ENCODE peak calls at places on chromosomes 3 and 15, in ten cellular contexts. One of them, this sample, is unnamed.

GRCh38 chr3:39415983-39416382 is 9.5 kb downstream of the RPSA start:
- DNase-seq in OCI-LY7: no peak
- DNase-seq in A549: peak
- DNase-seq in transverse colon: no peak
- DNase-seq in CD8-positive, alpha-beta T cell: no peak
- DNase-seq in breast epithelium: no peak
- DNase-seq in fibroblast of lung: no peak
- DNase-seq in H9: no peak
- DNase-seq in heart right ventricle: no peak
- DNase-seq in GM23338: no peak
- DNase-seq in this sample: no peak

GRCh38 chr3:167653750-167654149 is at the start of gene WDR49:
- DNase-seq in breast epithelium: no peak
- DNase-seq in fibroblast of lung: no peak
- DNase-seq in H9: peak
- DNase-seq in transverse colon: no peak
- DNase-seq in OCI-LY7: peak
- DNase-seq in CD8-positive, alpha-beta T cell: no peak
- DNase-seq in heart right ventricle: no peak
- DNase-seq in GM23338: peak
- DNase-seq in A549: no peak
- DNase-seq in this sample: no peak

GRCh38 chr3:169969696-169970095 is 3.1 kb downstream of the SEC62 start:
- DNase-seq in A549: no peak
- DNase-seq in OCI-LY7: no peak
- DNase-seq in CD8-positive, alpha-beta T cell: no peak
- DNase-seq in GM23338: no peak
- DNase-seq in breast epithelium: no peak
- DNase-seq in transverse colon: no peak
- DNase-seq in H9: no peak
- DNase-seq in heart right ventricle: no peak
- DNase-seq in fibroblast of lung: no peak
- DNase-seq in this sample: no peak

GRCh38 chr3:126432901-126433480 is 38.3 kb downstream of the CFAP100 start:
- DNase-seq in transverse colon: no peak
- DNase-seq in A549: no peak
- DNase-seq in breast epithelium: no peak
- DNase-seq in fibroblast of lung: no peak
- DNase-seq in H9: peak
- DNase-seq in heart right ventricle: no peak
- DNase-seq in OCI-LY7: no peak
- DNase-seq in GM23338: no peak
- DNase-seq in CD8-positive, alpha-beta T cell: no peak
- DNase-seq in this sample: no peak

GRCh38 chr3:170764017-170764416 is 106.0 kb downstream of the RPL22L1 start:
- DNase-seq in H9: no peak
- DNase-seq in GM23338: no peak
- DNase-seq in CD8-positive, alpha-beta T cell: no peak
- DNase-seq in transverse colon: no peak
- DNase-seq in A549: no peak
- DNase-seq in breast epithelium: no peak
- DNase-seq in OCI-LY7: no peak
- DNase-seq in heart right ventricle: no peak
- DNase-seq in fibroblast of lung: no peak
- DNase-seq in this sample: no peak

GRCh38 chr15:53034767-53035245 is 244.7 kb upstream of the ONECUT1 start:
- DNase-seq in OCI-LY7: no peak
- DNase-seq in fibroblast of lung: no peak
- DNase-seq in transverse colon: no peak
- DNase-seq in A549: no peak
- DNase-seq in GM23338: no peak
- DNase-seq in heart right ventricle: no peak
- DNase-seq in H9: no peak
- DNase-seq in breast epithelium: no peak
- DNase-seq in CD8-positive, alpha-beta T cell: no peak
- DNase-seq in this sample: no peak

GRCh38 chr15:65877752-65878151 is 8.5 kb downstream of the RAB11A start:
- DNase-seq in transverse colon: no peak
- DNase-seq in fibroblast of lung: no peak
- DNase-seq in A549: no peak
- DNase-seq in breast epithelium: no peak
- DNase-seq in heart right ventricle: no peak
- DNase-seq in CD8-positive, alpha-beta T cell: no peak
- DNase-seq in GM23338: no peak
- DNase-seq in OCI-LY7: no peak
- DNase-seq in H9: no peak
- DNase-seq in this sample: no peak

GRCh38 chr15:29091666-29092065 is 178.0 kb downstream of the NSMCE3 start:
- DNase-seq in OCI-LY7: no peak
- DNase-seq in GM23338: no peak
- DNase-seq in H9: no peak
- DNase-seq in CD8-positive, alpha-beta T cell: no peak
- DNase-seq in fibroblast of lung: no peak
- DNase-seq in transverse colon: no peak
- DNase-seq in heart right ventricle: no peak
- DNase-seq in breast epithelium: no peak
- DNase-seq in A549: no peak
- DNase-seq in this sample: no peak

GRCh38 chr3:158712443-158712842 is 19.8 kb downstream of the RARRES1 start:
- DNase-seq in OCI-LY7: no peak
- DNase-seq in CD8-positive, alpha-beta T cell: no peak
- DNase-seq in heart right ventricle: no peak
- DNase-seq in breast epithelium: no peak
- DNase-seq in transverse colon: no peak
- DNase-seq in H9: no peak
- DNase-seq in A549: no peak
- DNase-seq in GM23338: no peak
- DNase-seq in fibroblast of lung: no peak
- DNase-seq in this sample: no peak

GRCh38 chr15:60358935-60359672 is 38.7 kb downstream of the ANXA2 start:
- DNase-seq in breast epithelium: no peak
- DNase-seq in A549: peak
- DNase-seq in heart right ventricle: no peak
- DNase-seq in H9: no peak
- DNase-seq in transverse colon: no peak
- DNase-seq in CD8-positive, alpha-beta T cell: no peak
- DNase-seq in fibroblast of lung: peak
- DNase-seq in GM23338: no peak
- DNase-seq in OCI-LY7: no peak
- DNase-seq in this sample: no peak

GRCh38 chr3:123792473-123793201 is 91.5 kb downstream of the MYLK start:
- DNase-seq in GM23338: no peak
- DNase-seq in OCI-LY7: no peak
- DNase-seq in fibroblast of lung: peak
- DNase-seq in transverse colon: no peak
- DNase-seq in heart right ventricle: no peak
- DNase-seq in H9: no peak
- DNase-seq in A549: no peak
- DNase-seq in breast epithelium: no peak
- DNase-seq in CD8-positive, alpha-beta T cell: no peak
- DNase-seq in this sample: no peak

DNA sequence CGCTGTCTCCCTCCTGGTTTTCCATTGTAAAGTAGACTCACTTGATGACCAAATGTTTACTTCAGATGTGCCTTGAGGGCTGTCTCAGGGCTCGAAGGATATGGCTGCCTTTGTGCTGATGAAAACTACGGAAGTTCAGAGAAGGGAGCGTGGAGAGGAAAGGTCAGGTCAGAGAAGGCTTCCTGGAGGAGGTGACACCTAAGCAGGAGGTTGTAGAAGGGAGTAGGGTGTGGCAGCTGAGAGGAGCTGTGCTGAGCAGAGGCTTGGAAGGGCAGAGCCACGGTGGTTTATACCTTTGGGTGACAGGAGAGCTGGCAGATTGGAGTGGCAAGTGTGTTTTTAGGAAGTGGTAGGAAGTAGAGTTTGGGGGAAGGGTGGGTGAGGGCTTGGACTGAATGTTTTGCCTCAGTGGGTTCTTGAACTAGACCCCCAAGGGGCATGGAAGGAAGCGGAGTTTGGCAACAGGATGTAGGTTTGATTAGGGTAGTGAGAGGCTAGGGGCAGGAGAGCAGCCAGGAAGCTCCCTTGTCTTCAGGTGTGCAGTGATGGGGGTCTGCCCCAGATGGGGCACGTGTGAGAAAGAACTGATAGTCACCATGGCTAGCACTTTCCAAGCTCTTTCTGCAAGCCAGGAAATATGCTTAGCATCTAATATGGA is 4.5 kb downstream of the ZSCAN2 start:
- DNase-seq in heart right ventricle: no peak
- DNase-seq in fibroblast of lung: no peak
- DNase-seq in transverse colon: no peak
- DNase-seq in GM23338: no peak
- DNase-seq in A549: no peak
- DNase-seq in H9: no peak
- DNase-seq in OCI-LY7: peak
- DNase-seq in breast epithelium: no peak
- DNase-seq in CD8-positive, alpha-beta T cell: no peak
- DNase-seq in this sample: no peak
- H3K27ac ChIP-seq in heart right ventricle: no peak
- H3K27ac ChIP-seq in fibroblast of lung: no peak
- H3K27ac ChIP-seq in transverse colon: no peak
- H3K27ac ChIP-seq in GM23338: peak
- H3K27ac ChIP-seq in A549: no peak
- H3K27ac ChIP-seq in H9: no peak
- H3K27ac ChIP-seq in OCI-LY7: no peak
- H3K27ac ChIP-seq in breast epithelium: peak
- H3K27ac ChIP-seq in CD8-positive, alpha-beta T cell: no peak
- H3K27ac ChIP-seq in this sample: no peak

DNA sequence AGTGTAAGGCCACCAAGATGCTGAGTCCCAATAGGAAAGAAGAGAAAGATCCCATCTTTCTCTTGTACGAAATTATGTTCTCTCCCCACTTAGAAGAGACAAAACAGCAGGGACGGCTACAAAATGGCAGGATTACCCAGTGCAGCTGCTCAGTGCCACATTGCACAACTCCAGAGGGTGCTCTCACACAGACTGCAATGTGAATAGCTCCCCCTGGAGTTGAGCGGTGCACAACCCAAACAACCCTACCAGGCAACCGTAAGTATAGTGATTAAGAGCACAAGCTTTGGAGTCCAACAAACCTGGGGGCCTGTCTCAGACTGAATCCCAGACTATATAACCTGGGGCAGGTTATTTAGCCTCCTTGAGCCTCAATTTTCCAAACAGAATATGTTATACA is 3.1 kb upstream of the BHLHE40 start:
- DNase-seq in transverse colon: peak
- DNase-seq in heart right ventricle: peak
- DNase-seq in fibroblast of lung: peak
- DNase-seq in breast epithelium: no peak
- DNase-seq in H9: peak
- DNase-seq in A549: peak
- DNase-seq in CD8-positive, alpha-beta T cell: no peak
- DNase-seq in GM23338: peak
- DNase-seq in OCI-LY7: peak
- DNase-seq in this sample: peak
- TF ChIP-seq CTCF in transverse colon: peak
- TF ChIP-seq CTCF in heart right ventricle: peak
- TF ChIP-seq CTCF in fibroblast of lung: peak
- TF ChIP-seq CTCF in breast epithelium: peak
- TF ChIP-seq CTCF in H9: peak
- TF ChIP-seq CTCF in A549: peak
- TF ChIP-seq CTCF in CD8-positive, alpha-beta T cell: no peak
- TF ChIP-seq CTCF in GM23338: peak
- TF ChIP-seq CTCF in OCI-LY7: peak
- TF ChIP-seq CTCF in this sample: no peak

GRCh38 chr3:187801152-187801551 is 55.9 kb upstream of the BCL6 start:
- DNase-seq in breast epithelium: no peak
- DNase-seq in A549: no peak
- DNase-seq in GM23338: no peak
- DNase-seq in H9: no peak
- DNase-seq in transverse colon: no peak
- DNase-seq in OCI-LY7: no peak
- DNase-seq in fibroblast of lung: no peak
- DNase-seq in heart right ventricle: no peak
- DNase-seq in CD8-positive, alpha-beta T cell: no peak
- DNase-seq in this sample: no peak
- H3K27ac ChIP-seq in breast epithelium: no peak
- H3K27ac ChIP-seq in A549: no peak
- H3K27ac ChIP-seq in GM23338: no peak
- H3K27ac ChIP-seq in H9: no peak
- H3K27ac ChIP-seq in transverse colon: no peak
- H3K27ac ChIP-seq in OCI-LY7: no peak
- H3K27ac ChIP-seq in fibroblast of lung: no peak
- H3K27ac ChIP-seq in heart right ventricle: no peak
- H3K27ac ChIP-seq in CD8-positive, alpha-beta T cell: no peak
- H3K27ac ChIP-seq in this sample: no peak

GRCh38 chr3:195554458-195554857 is 11.3 kb upstream of the PPP1R2 start:
- DNase-seq in GM23338: no peak
- DNase-seq in A549: no peak
- DNase-seq in CD8-positive, alpha-beta T cell: no peak
- DNase-seq in OCI-LY7: no peak
- DNase-seq in heart right ventricle: no peak
- DNase-seq in breast epithelium: no peak
- DNase-seq in H9: no peak
- DNase-seq in fibroblast of lung: no peak
- DNase-seq in transverse colon: no peak
- DNase-seq in this sample: no peak

GRCh38 chr3:195557327-195557726 is 14.2 kb upstream of the PPP1R2 start:
- DNase-seq in transverse colon: no peak
- DNase-seq in CD8-positive, alpha-beta T cell: no peak
- DNase-seq in H9: no peak
- DNase-seq in A549: no peak
- DNase-seq in heart right ventricle: no peak
- DNase-seq in OCI-LY7: no peak
- DNase-seq in GM23338: no peak
- DNase-seq in fibroblast of lung: no peak
- DNase-seq in breast epithelium: no peak
- DNase-seq in this sample: no peak

GRCh38 chr3:195555110-195555509 is 12.0 kb upstream of the PPP1R2 start:
- DNase-seq in GM23338: peak
- DNase-seq in H9: peak
- DNase-seq in breast epithelium: no peak
- DNase-seq in CD8-positive, alpha-beta T cell: no peak
- DNase-seq in transverse colon: no peak
- DNase-seq in OCI-LY7: no peak
- DNase-seq in A549: no peak
- DNase-seq in heart right ventricle: no peak
- DNase-seq in fibroblast of lung: no peak
- DNase-seq in this sample: no peak

GRCh38 chr3:195558602-195559001 is 15.5 kb upstream of the PPP1R2 start:
- DNase-seq in CD8-positive, alpha-beta T cell: no peak
- DNase-seq in breast epithelium: no peak
- DNase-seq in heart right ventricle: no peak
- DNase-seq in OCI-LY7: peak
- DNase-seq in transverse colon: peak
- DNase-seq in H9: no peak
- DNase-seq in GM23338: peak
- DNase-seq in fibroblast of lung: peak
- DNase-seq in A549: peak
- DNase-seq in this sample: no peak

DNA sequence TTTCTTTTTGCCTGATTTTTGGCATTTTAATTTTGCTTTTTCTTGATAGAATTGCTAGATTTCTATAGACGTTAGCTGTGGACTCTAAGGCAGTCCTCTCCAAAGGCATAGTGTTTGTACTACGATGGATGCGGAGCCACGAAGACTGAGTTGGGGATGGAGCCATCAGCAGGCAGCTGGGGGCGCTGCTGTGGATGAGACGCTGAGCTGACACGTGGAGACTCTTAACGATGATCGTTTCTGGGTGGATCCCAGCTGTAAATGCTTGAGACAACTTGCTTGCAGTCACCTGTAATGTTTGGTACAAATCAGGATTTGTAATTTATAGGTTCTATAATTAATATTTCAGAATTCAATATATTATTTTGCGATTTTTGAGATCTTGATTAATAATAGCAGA is 13.3 kb upstream of the PPP1R2 start:
- DNase-seq in transverse colon: peak
- DNase-seq in OCI-LY7: no peak
- DNase-seq in heart right ventricle: no peak
- DNase-seq in GM23338: peak
- DNase-seq in breast epithelium: no peak
- DNase-seq in CD8-positive, alpha-beta T cell: no peak
- DNase-seq in fibroblast of lung: no peak
- DNase-seq in A549: peak
- DNase-seq in H9: peak
- DNase-seq in this sample: no peak
- TF ChIP-seq CTCF in transverse colon: peak
- TF ChIP-seq CTCF in OCI-LY7: peak
- TF ChIP-seq CTCF in heart right ventricle: peak
- TF ChIP-seq CTCF in GM23338: peak
- TF ChIP-seq CTCF in breast epithelium: no peak
- TF ChIP-seq CTCF in CD8-positive, alpha-beta T cell: peak
- TF ChIP-seq CTCF in fibroblast of lung: peak
- TF ChIP-seq CTCF in A549: peak
- TF ChIP-seq CTCF in H9: peak
- TF ChIP-seq CTCF in this sample: peak

This sample was measured in CD4-positive, alpha-beta T cell.